ENCODE peak calls at places on chromosomes 4 and X, in nine cellular contexts. X is tibial artery, M is right lobe of liver, B is left ventricle myocardium inferior, E is PC-3, N is brain microvascular endothelial cell, L is body of pancreas, I is AG04450, Z is ascending aorta. D is an unnamed sample.

GRCh38 chrX:66005832-66006449 is 33.9 kb downstream of the VSIG4 start:
- DNase-seq in X (no peak), L (no peak), Z (no peak), M (no peak), B (no peak), I (no peak), E (no peak), N (no peak), D (no peak)

GRCh38 chr4:25174674-25175073 is 14.4 kb upstream of the SEPSECS start:
- DNase-seq in X (no peak), B (no peak), Z (no peak), E (peak), N (no peak), I (no peak), L (no peak), M (no peak), D (no peak)

GRCh38 chr4:121192500-121192899 is 28.4 kb upstream of the TNIP3 start:
- DNase-seq in Z (no peak), X (no peak), L (no peak), M (no peak), B (no peak), N (peak), I (peak), E (peak), D (no peak)

GRCh38 chr4:112144546-112145325 is 518 bp upstream of the FAM241A start:
- DNase-seq in L (no peak), X (no peak), M (peak), B (peak), E (no peak), I (no peak), Z (no peak), N (no peak), D (peak)

GRCh38 chr4:53592128-53592527 is 842 bp upstream of the LNX1 start:
- DNase-seq in Z (no peak), L (peak), I (no peak), B (no peak), N (no peak), X (no peak), E (no peak), M (no peak), D (no peak)

GRCh38 chr4:15653864-15654391 is 1.2 kb downstream of the FBXL5 start:
- DNase-seq in B (no peak), E (peak), N (peak), M (no peak), X (no peak), Z (no peak), L (no peak), I (no peak), D (no peak)

GRCh38 chr4:27245216-27245615 is 384.6 kb downstream of the STIM2 start:
- DNase-seq in Z (no peak), E (no peak), X (no peak), M (no peak), I (no peak), N (no peak), L (no peak), B (no peak), D (no peak)

GRCh38 chr4:125369098-125369497 is 54.3 kb downstream of the FAT4 start:
- DNase-seq in B (no peak), M (no peak), N (peak), E (no peak), I (no peak), X (no peak), L (no peak), Z (no peak), D (no peak)

GRCh38 chrX:150310881-150311280 is 52.2 kb upstream of the MAMLD1 start:
- DNase-seq in E (no peak), M (no peak), N (no peak), X (no peak), Z (no peak), L (no peak), B (no peak), I (no peak), D (no peak)

GRCh38 chr4:41658106-41658505 is 90.4 kb downstream of the PHOX2B start:
- DNase-seq in M (no peak), N (no peak), X (no peak), Z (no peak), E (peak), I (no peak), B (no peak), L (no peak), D (no peak)

GRCh38 chr4:37653601-37654000 is 32.6 kb downstream of the RELL1 start:
- DNase-seq in N (no peak), M (no peak), B (no peak), E (peak), L (no peak), I (no peak), X (no peak), Z (no peak), D (no peak)

GRCh38 chr4:184732126-184732525 is 1.8 kb downstream of the CENPU start:
- DNase-seq in B (no peak), X (no peak), M (no peak), I (no peak), N (no peak), Z (no peak), E (peak), L (no peak), D (no peak)

GRCh38 chr4:71941001-71941400 is 90.8 kb upstream of the NPFFR2 start:
- DNase-seq in Z (no peak), L (peak), I (no peak), M (no peak), B (no peak), N (peak), X (no peak), E (peak), D (no peak)

GRCh38 chrX:75784689-75785491 is at the start of gene MAGEE2:
- DNase-seq in N (no peak), M (no peak), B (peak), X (no peak), I (no peak), E (no peak), Z (no peak), L (no peak), D (no peak)

GRCh38 chrX:48683411-48683982 is at the start of gene WAS:
- DNase-seq in X (no peak), M (no peak), E (no peak), B (no peak), N (no peak), Z (no peak), I (no peak), L (no peak), D (no peak)

GRCh38 chr4:152634110-152634760 is 45.6 kb downstream of the TMEM154 start:
- DNase-seq in X (no peak), M (no peak), Z (no peak), I (no peak), B (no peak), E (no peak), L (no peak), N (no peak), D (no peak)

GRCh38 chr4:149702414-149703108 is 113.1 kb downstream of the IQCM start:
- DNase-seq in B (no peak), E (peak), X (no peak), I (no peak), N (no peak), L (no peak), Z (no peak), M (no peak), D (no peak)

GRCh38 chr4:66591968-66592367 is 921.7 kb upstream of the EPHA5 start:
- DNase-seq in L (no peak), Z (no peak), X (no peak), B (no peak), M (no peak), N (no peak), I (no peak), E (no peak), D (no peak)

GRCh38 chr4:55706526-55706925 is 70.4 kb upstream of the NMU start:
- DNase-seq in E (no peak), N (no peak), X (no peak), M (no peak), L (no peak), B (no peak), I (no peak), Z (no peak), D (no peak)

GRCh38 chr4:38787693-38788092 is 4.9 kb upstream of the TLR10 start:
- DNase-seq in Z (no peak), L (no peak), I (no peak), X (no peak), E (no peak), N (no peak), M (no peak), B (no peak), D (no peak)

GRCh38 chr4:78057135-78057599 is at the start of gene FRAS1:
- DNase-seq in I (no peak), X (no peak), L (peak), N (peak), Z (no peak), B (peak), E (peak), M (peak), D (peak)

GRCh38 chr4:123804171-123804721 is 407.7 kb downstream of the SPRY1 start:
- DNase-seq in X (no peak), Z (no peak), E (no peak), B (no peak), L (no peak), I (no peak), N (no peak), M (no peak), D (no peak)

GRCh38 chr4:31160146-31160545 is 440.0 kb downstream of the PCDH7 start:
- DNase-seq in X (no peak), Z (no peak), B (no peak), N (no peak), L (no peak), E (no peak), M (no peak), I (no peak), D (no peak)

GRCh38 chr4:57499786-57500185 is 389.6 kb upstream of the IGFBP7 start:
- DNase-seq in Z (no peak), E (peak), B (no peak), X (no peak), N (peak), I (no peak), L (no peak), M (no peak), D (no peak)

GRCh38 chr4:98779021-98779420 is 120.6 kb upstream of the TSPAN5 start:
- DNase-seq in Z (no peak), N (peak), E (no peak), X (no peak), B (no peak), I (no peak), M (no peak), L (no peak), D (no peak)

GRCh38 chr4:35300996-35301774 is 943.1 kb downstream of the ARAP2 start:
- DNase-seq in Z (no peak), X (no peak), E (no peak), N (no peak), B (no peak), L (no peak), I (no peak), M (no peak), D (no peak)

GRCh38 chrX:1452497-1453389 is at the start of gene ASMTL:
- DNase-seq in M (peak), X (peak), E (peak), Z (peak), N (peak), I (peak), L (peak), B (peak), D (peak)

GRCh38 chrX:53918697-53919096 is 125.6 kb downstream of the PHF8 start:
- DNase-seq in L (no peak), X (no peak), Z (no peak), I (no peak), E (no peak), B (no peak), M (no peak), N (no peak), D (no peak)

GRCh38 chr4:1365271-1366178 is 18.5 kb downstream of the UVSSA start:
- DNase-seq in Z (no peak), B (peak), L (no peak), M (peak), N (no peak), X (no peak), E (no peak), I (no peak), D (peak)
- TF ChIP-seq CTCF in Z (no peak), B (no peak), L (no peak), M (no peak), N (peak), X (no peak), E (no peak), I (no peak), D (no peak)

GRCh38 chr4:144645621-144646522 is at the start of gene HHIP:
- DNase-seq in Z (no peak), N (peak), L (peak), I (no peak), B (peak), E (peak), X (peak), M (no peak), D (peak)

GRCh38 chr4:144648042-144648441 is 2.1 kb downstream of the HHIP start:
- DNase-seq in Z (no peak), E (no peak), L (no peak), N (no peak), I (no peak), X (no peak), M (no peak), B (no peak), D (no peak)

GRCh38 chr4:144645102-144645469 is 870 bp upstream of the HHIP start:
- DNase-seq in M (no peak), Z (no peak), L (peak), I (no peak), E (no peak), B (no peak), X (no peak), N (no peak), D (no peak)

GRCh38 chr4:144647095-144647959 is 1.4 kb downstream of the HHIP start:
- DNase-seq in L (peak), Z (no peak), N (peak), B (no peak), X (no peak), I (no peak), M (no peak), E (no peak), D (no peak)

DNA sequence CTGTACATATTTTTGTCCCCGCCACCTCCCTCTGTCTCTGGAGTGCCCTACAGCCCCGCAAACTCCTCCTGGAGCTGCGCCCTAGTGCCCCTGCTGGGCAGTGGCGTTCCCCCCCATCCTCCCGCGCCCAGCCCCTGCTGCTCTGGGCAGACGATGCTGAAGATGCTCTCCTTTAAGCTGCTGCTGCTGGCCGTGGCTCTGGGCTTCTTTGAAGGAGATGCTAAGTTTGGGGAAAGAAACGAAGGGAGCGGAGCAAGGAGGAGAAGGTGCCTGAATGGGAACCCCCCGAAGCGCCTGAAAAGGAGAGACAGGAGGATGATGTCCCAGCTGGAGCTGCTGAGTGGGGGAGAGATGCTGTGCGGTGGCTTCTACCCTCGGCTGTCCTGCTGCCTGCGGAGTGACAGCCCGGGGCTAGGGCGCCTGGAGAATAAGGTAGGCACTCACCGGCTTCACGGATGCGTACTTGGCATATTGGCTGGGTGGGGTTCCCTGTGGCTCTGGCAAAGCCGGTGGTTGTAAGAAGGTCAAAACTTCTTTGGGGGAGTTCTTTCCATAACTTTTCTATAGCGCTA is 653 bp downstream of the HHIP start:
- DNase-seq in Z (no peak), L (peak), B (no peak), E (no peak), M (no peak), X (no peak), I (no peak), N (no peak), D (no peak)
- H3K27ac ChIP-seq in Z (no peak), L (no peak), B (no peak), E (no peak), M (no peak), X (no peak), I (no peak), N (peak), D (no peak)

DNA sequence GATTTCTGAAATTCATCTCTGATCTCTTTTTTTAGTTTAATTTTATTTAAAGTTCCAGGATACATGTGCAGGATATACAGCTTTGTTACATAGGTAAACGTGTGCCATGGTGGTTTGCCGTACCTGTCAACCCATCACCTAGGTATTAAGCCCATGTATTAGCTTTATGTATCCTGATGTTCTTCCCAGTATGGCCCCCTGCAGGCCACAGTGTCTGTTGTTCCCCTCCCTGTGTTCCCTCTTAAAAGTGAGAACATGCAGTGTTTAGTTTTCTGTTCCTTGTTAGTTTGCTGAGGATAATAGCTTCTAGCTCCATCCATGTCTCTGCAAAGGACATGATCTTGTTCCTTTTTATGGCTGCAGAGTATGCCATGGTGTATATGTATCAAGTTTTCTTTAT is 153.2 kb downstream of the RAPGEF2 start:
- DNase-seq in E (no peak), N (no peak), Z (no peak), X (no peak), L (no peak), B (no peak), I (no peak), M (no peak), D (no peak)
- TF ChIP-seq CTCF in E (peak), N (peak), Z (no peak), X (no peak), L (no peak), B (peak), I (no peak), M (no peak), D (no peak)

GRCh38 chr4:8441499-8442091 is 1.0 kb downstream of the TRMT44 start:
- DNase-seq in Z (no peak), I (no peak), E (peak), B (no peak), L (no peak), X (no peak), M (no peak), N (no peak), D (no peak)
- H3K27ac ChIP-seq in Z (no peak), I (no peak), E (no peak), B (no peak), L (no peak), X (no peak), M (no peak), N (no peak), D (no peak)

DNA sequence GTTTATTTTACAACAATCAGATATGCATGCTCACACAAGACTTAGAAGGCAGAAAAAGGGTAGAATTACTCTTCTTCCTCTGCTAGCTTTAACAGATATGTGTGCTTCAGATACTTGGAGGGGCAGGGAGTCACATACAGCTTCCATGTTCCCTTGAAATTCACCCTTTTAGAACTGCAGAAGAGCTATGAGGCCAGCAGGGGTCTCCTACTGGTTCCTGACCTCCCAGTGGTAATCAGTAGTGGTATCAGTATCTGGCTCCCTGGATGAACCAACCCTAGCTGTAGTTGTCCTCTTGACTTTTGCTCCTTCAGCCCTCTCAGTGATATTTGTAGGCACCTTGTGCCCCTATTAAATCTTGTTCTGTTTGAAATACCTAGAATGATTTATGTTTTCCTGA is 81.5 kb downstream of the RCHY1 start:
- DNase-seq in M (no peak), N (peak), I (no peak), X (no peak), E (peak), B (no peak), Z (no peak), L (no peak), D (no peak)
- TF ChIP-seq CTCF in M (no peak), N (peak), I (peak), X (no peak), E (peak), B (peak), Z (no peak), L (no peak), D (no peak)

DNA sequence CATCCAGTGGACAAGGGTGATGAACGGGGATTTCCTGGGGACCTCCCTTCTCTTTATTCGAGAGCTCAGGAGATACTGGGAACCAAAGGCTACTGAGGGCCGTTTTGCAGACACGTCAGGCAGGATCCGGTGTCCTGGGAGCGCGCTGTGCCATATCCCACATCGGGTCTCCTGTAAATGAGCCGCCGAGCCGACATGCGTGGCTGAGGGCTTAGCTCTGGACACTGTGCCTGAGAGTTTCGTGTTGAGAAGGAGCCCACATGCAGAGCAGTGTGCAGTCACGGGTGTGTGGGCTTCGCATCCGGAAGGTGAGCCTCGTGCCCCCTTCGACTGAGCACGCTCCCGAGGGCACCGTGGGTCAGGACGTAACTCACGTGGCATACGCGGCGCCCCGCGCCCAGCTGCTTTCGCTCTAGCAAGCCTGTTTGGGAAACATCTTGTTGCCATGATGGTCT is 28.5 kb upstream of the HGFAC start:
- DNase-seq in B (no peak), N (no peak), M (peak), L (no peak), E (no peak), I (no peak), Z (no peak), X (no peak), D (no peak)
- H3K27ac ChIP-seq in B (no peak), N (no peak), M (no peak), L (no peak), E (no peak), I (no peak), Z (no peak), X (no peak), D (no peak)

GRCh38 chrX:154136627-154137161 is 7.3 kb upstream of the OPN1LW start:
- DNase-seq in B (peak), N (peak), I (no peak), X (peak), Z (peak), L (peak), M (peak), E (peak), D (peak)
- TF ChIP-seq CTCF in B (peak), N (peak), I (peak), X (peak), Z (peak), L (peak), M (peak), E (peak), D (peak)

D was measured in heart left ventricle.